ENCODE peak calls at places on chromosomes 5 and 9, in seven cellular contexts. I, N, Y, S, W, R and P are unnamed samples.
A peak's percentile ranks its signal among the peaks of the same experiment; 100 is the strongest.

GRCh38 chr9:87250205-87250604 is 247.5 kb upstream of the DAPK1 start:
- DNase-seq in I (no peak), W (no peak), N (no peak), Y (no peak), R (no peak), S (no peak), P (no peak)

GRCh38 chr9:120715331-120715924 is 1.2 kb upstream of the MEGF9 start:
- DNase-seq in N (peak; percentile 74), I (peak; percentile 66), Y (no peak), S (no peak), R (no peak), W (no peak), P (no peak)

GRCh38 chr9:93111371-93112115 is 15.5 kb downstream of the CARD19 start:
- DNase-seq in I (peak; percentile 4), N (peak; percentile 78), S (no peak), R (no peak), Y (peak; percentile 88), W (no peak), P (no peak)

GRCh38 chr9:95316794-95317118 is 753 bp downstream of the FANCC start:
- DNase-seq in S (peak; percentile 66), Y (peak; percentile 76), R (peak; percentile 92), N (peak; percentile 72), I (peak; percentile 87), W (peak; percentile 75), P (peak; percentile 81)

GRCh38 chr5:15073453-15073852 is 201.9 kb upstream of the ANKH start:
- DNase-seq in S (no peak), N (no peak), I (peak; percentile 25), R (no peak), W (no peak), Y (no peak), P (no peak)

GRCh38 chr9:114504341-114505186 is 709 bp downstream of the WHRN start:
- DNase-seq in Y (peak; percentile 58), S (peak; percentile 44), W (peak; percentile 35), R (no peak), I (peak; percentile 26), N (peak; percentile 62), P (peak; percentile 56)

GRCh38 chr9:101586651-101587050 is 8.1 kb downstream of the PPP3R2 start:
- DNase-seq in N (no peak), S (no peak), R (no peak), Y (no peak), I (no peak), W (no peak), P (no peak)

GRCh38 chr5:89584339-89584956 is 701.5 kb upstream of the MEF2C start:
- DNase-seq in Y (peak; percentile 93), W (no peak), R (no peak), I (no peak), N (peak; percentile 88), S (no peak), P (no peak)

GRCh38 chr5:93755716-93756115 is 14.3 kb upstream of the POU5F2 start:
- DNase-seq in W (no peak), I (no peak), R (no peak), N (no peak), Y (no peak), S (no peak), P (no peak)

GRCh38 chr5:150487199-150488061 is 20.5 kb upstream of the NDST1 start:
- DNase-seq in S (peak; percentile 44), N (no peak), W (peak; percentile 41), I (peak; percentile 49), Y (peak; percentile 44), R (peak; percentile 41), P (no peak)

GRCh38 chr9:95005276-95006141 is 279.0 kb downstream of the AOPEP start:
- DNase-seq in S (no peak), Y (peak; percentile 4), I (no peak), N (no peak), R (no peak), W (no peak), P (peak; percentile 24)

GRCh38 chr5:14577079-14577725 is 4.4 kb upstream of the OTULINL start:
- DNase-seq in S (no peak), W (no peak), N (no peak), Y (no peak), I (no peak), R (no peak), P (no peak)

GRCh38 chr5:177985430-177986040 is 10.5 kb downstream of the PROP1 start:
- DNase-seq in W (no peak), S (no peak), N (no peak), Y (no peak), R (no peak), I (no peak), P (no peak)

GRCh38 chr5:165035520-165035919 is 1530.1 kb downstream of the MAT2B start:
- DNase-seq in Y (no peak), I (no peak), R (no peak), N (peak; percentile 46), S (no peak), W (no peak), P (no peak)

GRCh38 chr9:124348831-124349230 is 66.4 kb downstream of the PSMB7 start:
- DNase-seq in I (peak; percentile 3), R (no peak), W (no peak), S (no peak), Y (no peak), N (no peak), P (peak; percentile 17)

GRCh38 chr9:124346347-124347163 is 68.7 kb downstream of the PSMB7 start:
- DNase-seq in R (no peak), Y (no peak), I (peak; percentile 9), S (no peak), W (no peak), N (no peak), P (peak; percentile 36)

GRCh38 chr9:124348363-124348762 is 66.9 kb downstream of the PSMB7 start:
- DNase-seq in S (no peak), Y (no peak), N (no peak), I (no peak), W (no peak), R (no peak), P (no peak)

GRCh38 chr9:124347968-124348358 is 67.3 kb downstream of the PSMB7 start:
- DNase-seq in Y (no peak), N (no peak), R (no peak), S (no peak), W (no peak), I (peak; percentile 8), P (peak; percentile 22)

GRCh38 chr9:124347206-124347967 is 67.9 kb downstream of the PSMB7 start:
- DNase-seq in R (no peak), N (no peak), I (peak; percentile 42), Y (no peak), S (no peak), W (no peak), P (peak; percentile 13)
- TF ChIP-seq CTCF in R (no peak), N (no peak), I (no peak), Y (no peak), S (no peak), W (no peak), P (no peak)

GRCh38 chr5:143182106-143182505 is 221.4 kb downstream of the NR3C1 start:
- DNase-seq in I (no peak), W (no peak), N (no peak), S (no peak), R (no peak), Y (no peak), P (no peak)
- TF ChIP-seq CTCF in I (no peak), W (no peak), N (no peak), S (no peak), R (no peak), Y (no peak), P (no peak)

DNA sequence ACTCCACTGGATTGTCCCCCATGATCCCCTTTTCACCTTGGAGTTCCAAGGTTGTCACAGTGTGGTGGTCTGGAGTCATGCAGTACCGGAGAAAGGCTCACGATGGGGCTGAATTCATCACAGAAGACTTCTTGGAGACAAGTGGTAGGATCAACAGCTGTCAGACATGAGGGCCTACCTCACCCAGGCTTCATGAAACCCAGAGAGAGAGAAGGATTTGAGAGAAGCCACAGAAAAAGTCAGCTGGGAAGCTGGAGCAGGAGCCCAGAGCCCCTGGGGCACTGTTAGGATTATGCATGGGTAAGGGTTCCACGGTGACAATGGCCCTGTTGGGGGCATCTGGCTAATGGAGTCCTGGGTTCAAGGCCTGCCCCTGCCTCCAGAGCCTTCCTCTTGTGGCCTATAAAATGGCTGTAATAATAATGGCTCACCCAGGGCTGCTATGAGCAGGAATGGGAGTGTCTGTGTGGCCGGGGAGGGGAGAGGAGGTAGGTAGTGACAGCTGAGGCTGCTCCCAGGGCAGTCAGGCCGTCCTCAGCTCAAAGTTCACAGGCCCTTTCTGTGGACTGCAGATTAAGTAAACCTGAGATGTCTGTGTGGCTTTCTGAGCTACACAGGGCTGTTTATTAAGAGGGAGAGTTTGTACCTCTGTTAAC is 910 bp downstream of the TRIM14 start:
- DNase-seq in R (peak; percentile 71), W (peak; percentile 78), Y (peak; percentile 38), S (peak; percentile 52), I (peak; percentile 61), N (peak; percentile 5), P (peak; percentile 77)
- TF ChIP-seq CTCF in R (no peak), W (peak; percentile 56), Y (peak; percentile 49), S (no peak), I (peak; percentile 78), N (peak; percentile 33), P (peak; percentile 62)

DNA sequence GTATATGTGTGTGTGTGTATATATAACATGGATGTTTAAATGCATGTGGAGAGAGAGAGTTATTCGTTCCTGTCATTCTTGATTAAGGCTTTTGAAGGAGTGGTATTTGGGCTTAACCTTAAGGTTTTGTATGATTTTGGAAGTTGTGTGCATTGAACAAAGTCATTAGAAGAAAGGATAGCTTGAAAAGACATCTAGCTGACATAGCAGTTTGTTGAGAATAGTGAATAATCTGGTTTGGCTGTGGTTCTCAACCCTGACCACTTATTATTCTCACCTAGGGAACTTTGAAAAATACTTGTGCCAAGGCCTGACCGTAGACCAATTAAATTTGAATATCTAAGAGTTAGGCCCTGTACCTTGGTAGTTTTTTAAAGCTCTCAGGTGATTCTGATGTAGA is 141.1 kb upstream of the SH3GL2 start:
- DNase-seq in W (no peak), S (no peak), I (no peak), R (no peak), N (no peak), Y (no peak), P (no peak)
- TF ChIP-seq CTCF in W (no peak), S (no peak), I (no peak), R (no peak), N (no peak), Y (no peak), P (no peak)

GRCh38 chr5:96823060-96823459 is 15.3 kb upstream of the ERAP1 start:
- DNase-seq in S (no peak), Y (no peak), I (no peak), N (no peak), W (no peak), R (no peak), P (no peak)
- TF ChIP-seq CTCF in S (no peak), Y (peak; percentile 14), I (peak; percentile 20), N (no peak), W (no peak), R (no peak), P (no peak)

DNA sequence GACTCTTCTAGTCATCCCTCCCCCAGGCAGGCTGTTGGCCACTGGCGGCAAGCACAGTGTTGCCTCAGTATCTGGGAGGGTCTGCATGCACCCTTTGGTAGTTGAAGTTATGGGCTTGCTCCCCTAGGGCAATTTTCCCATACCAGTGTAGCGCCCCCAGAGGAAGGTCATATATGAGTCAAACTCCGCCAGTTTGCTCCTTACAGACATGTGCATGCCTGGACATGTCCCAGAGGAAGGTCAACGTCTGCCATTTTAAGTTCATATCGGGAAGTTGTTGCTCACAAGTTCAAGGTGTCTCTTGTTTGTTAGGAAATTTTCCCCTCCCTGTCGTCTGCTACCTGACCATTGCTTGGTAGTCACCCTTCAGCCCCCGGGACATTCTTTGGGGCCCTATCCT is 51.3 kb upstream of the MROH2B start:
- DNase-seq in S (no peak), R (no peak), Y (no peak), N (no peak), I (no peak), W (no peak), P (no peak)
- TF ChIP-seq CTCF in S (no peak), R (no peak), Y (no peak), N (no peak), I (peak; percentile 8), W (no peak), P (no peak)

GRCh38 chr5:138942066-138942465 is 66.9 kb upstream of the LRRTM2 start:
- DNase-seq in S (no peak), I (no peak), Y (no peak), W (no peak), N (no peak), R (no peak), P (no peak)
- TF ChIP-seq CTCF in S (no peak), I (no peak), Y (no peak), W (no peak), N (no peak), R (no peak), P (no peak)